ENCODE peak calls at places on chromosome 12, in six cellular contexts. A, Q, E, L, D and N are unnamed samples. For H3K4me1, the result is how much of the 10 kb centered on the place peaks cover.

GRCh38 chr12:26187429-26187828 is 7.9 kb upstream of the SSPN start:
- DNase-seq in A (no peak), Q (no peak), E (no peak), L (no peak), D (peak), N (no peak)

GRCh38 chr12:94534761-94535613 is 75.3 kb upstream of the CEP83 start:
- DNase-seq in A (no peak), Q (no peak), E (no peak), L (no peak), D (no peak), N (no peak)

GRCh38 chr12:88266851-88267360 is 124.8 kb downstream of the TMTC3 start:
- DNase-seq in A (no peak), Q (no peak), E (no peak), L (no peak), D (no peak), N (no peak)

GRCh38 chr12:27610380-27610779 is 85.9 kb upstream of the REP15 start:
- DNase-seq in A (no peak), Q (no peak), E (no peak), L (no peak), D (no peak), N (no peak)

GRCh38 chr12:87967871-87968270 is 61.3 kb downstream of the C12orf50 start:
- DNase-seq in A (no peak), Q (no peak), E (no peak), L (no peak), D (no peak), N (no peak)

GRCh38 chr12:9331218-9331626 is 123.0 kb upstream of the PZP start:
- DNase-seq in A (no peak), Q (peak), E (peak), L (peak), D (peak), N (peak)

GRCh38 chr12:122813310-122813713 is 21.9 kb upstream of the HIP1R start:
- DNase-seq in A (no peak), Q (no peak), E (no peak), L (no peak), D (no peak), N (no peak)

GRCh38 chr12:52945389-52946232 is 3.3 kb upstream of the KRT18 start:
- DNase-seq in A (no peak), Q (peak), E (no peak), L (peak), D (peak), N (peak)

GRCh38 chr12:43795716-43796282 is 10.3 kb downstream of the TWF1 start:
- DNase-seq in A (no peak), Q (no peak), E (no peak), L (no peak), D (no peak), N (no peak)
- H3K27ac ChIP-seq in A (no peak), Q (no peak), E (no peak), L (no peak), D (no peak), N (no peak)

GRCh38 chr12:112015938-112016337 is 2.7 kb downstream of the ERP29 start:
- DNase-seq in A (no peak), Q (no peak), E (no peak), L (no peak), D (no peak), N (no peak)

GRCh38 chr12:112011685-112012084 is 1.3 kb downstream of the TMEM116 start:
- DNase-seq in A (no peak), Q (no peak), E (no peak), L (no peak), D (no peak), N (no peak)

GRCh38 chr12:112010415-112011344 is 2.3 kb downstream of the TMEM116 start:
- DNase-seq in A (no peak), Q (no peak), E (no peak), L (no peak), D (no peak), N (peak)

GRCh38 chr12:112012775-112013600 is at the start of the genes ERP29 and TMEM116:
- DNase-seq in A (peak), Q (peak), E (peak), L (peak), D (peak), N (peak)

DNA sequence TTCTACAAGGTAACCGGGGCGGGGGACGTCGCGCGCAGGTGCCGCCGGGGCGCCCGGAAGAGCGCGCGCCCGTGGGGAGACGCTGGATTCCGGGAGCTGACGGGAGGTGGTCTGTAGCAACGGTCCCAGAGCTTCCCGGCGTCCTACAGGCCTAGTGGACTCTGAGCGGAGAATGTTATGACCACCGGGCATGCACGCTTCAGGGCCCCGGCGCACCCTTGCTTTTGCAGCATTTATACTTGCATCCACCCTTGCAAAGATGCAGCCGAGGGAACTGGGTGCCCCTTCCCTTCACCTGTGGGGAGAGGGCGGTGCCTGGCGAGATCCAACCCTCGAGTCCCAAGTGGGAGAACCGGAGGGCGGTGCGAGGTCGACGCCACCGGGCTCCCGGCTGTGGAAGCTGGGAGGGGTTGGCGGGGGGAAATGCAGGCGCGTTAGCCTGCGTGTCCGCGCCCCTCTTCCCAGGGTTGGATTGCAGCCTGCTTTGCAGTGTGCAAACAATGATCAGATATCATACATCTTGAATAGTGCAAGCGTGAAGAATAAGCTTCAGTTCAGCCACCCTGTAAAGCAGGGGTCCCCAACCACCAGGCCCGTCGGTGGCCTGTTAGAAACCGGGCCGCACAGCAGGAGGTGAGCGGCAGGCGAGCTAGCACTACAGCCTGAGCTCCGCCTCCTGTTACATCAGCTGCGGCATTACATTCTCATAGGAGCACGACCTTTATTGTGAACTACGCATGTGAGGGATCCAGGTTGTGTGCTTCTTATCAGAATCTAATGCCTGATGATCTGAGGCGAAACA is 576 bp downstream of the ERP29 start:
- DNase-seq in A (peak), Q (peak), E (peak), L (peak), D (peak), N (peak)
- TF ChIP-seq POLR2A in A (no peak), Q (peak), E (no peak), L (peak), D (no peak), N (no peak)

GRCh38 chr12:57893460-57894353 is 47.2 kb upstream of the CTDSP2 start:
- DNase-seq in A (peak), Q (peak), E (peak), L (peak), D (peak), N (peak)

GRCh38 chr12:57894577-57895292 is 46.6 kb upstream of the ATP23 start:
- DNase-seq in A (no peak), Q (no peak), E (no peak), L (no peak), D (no peak), N (no peak)

GRCh38 chr12:57896437-57897201 is 44.7 kb upstream of the ATP23 start:
- DNase-seq in A (peak), Q (peak), E (peak), L (peak), D (peak), N (peak)

GRCh38 chr12:57896139-57896436 is 45.3 kb upstream of the ATP23 start:
- DNase-seq in A (no peak), Q (no peak), E (no peak), L (no peak), D (peak), N (no peak)

GRCh38 chr12:57895337-57896138 is 45.8 kb upstream of the ATP23 start:
- DNase-seq in A (no peak), Q (no peak), E (no peak), L (no peak), D (no peak), N (no peak)
- H3K4me1 ChIP-seq in A (half or more), Q (half or more), E (half or more), L (half or more), D (half or more), N (half or more)

GRCh38 chr12:18313316-18313715 is 52.0 kb downstream of the PIK3C2G start:
- DNase-seq in A (no peak), Q (no peak), E (no peak), L (no peak), D (no peak), N (no peak)
- H3K27ac ChIP-seq in A (no peak), Q (no peak), E (no peak), L (no peak), D (no peak), N (no peak)

GRCh38 chr12:110351119-110351518 is 52.4 kb downstream of the ANAPC7 start:
- DNase-seq in A (no peak), Q (no peak), E (no peak), L (no peak), D (no peak), N (no peak)
- TF ChIP-seq POLR2A in A (no peak), Q (no peak), E (no peak), L (no peak), D (no peak), N (no peak)

DNA sequence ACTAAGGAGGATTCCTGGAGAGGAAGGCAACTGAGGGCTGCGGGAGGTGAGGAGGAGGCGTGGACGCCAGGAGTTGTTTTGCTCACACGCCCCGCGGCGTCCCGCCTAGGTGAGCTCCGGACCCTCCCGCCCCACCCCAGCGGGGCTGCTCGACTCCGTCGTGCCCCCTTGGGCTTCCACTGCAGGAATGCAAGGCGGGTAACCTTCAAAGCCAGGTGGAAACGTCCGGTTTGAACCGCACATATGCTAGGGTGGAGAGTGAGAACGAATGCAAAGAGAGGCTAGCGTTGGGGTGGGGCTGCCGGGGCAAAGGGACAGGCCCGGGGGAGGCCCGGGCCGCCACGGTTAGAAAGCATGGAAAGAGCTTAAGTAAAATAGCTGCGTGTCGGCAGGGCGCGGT is 5.4 kb upstream of the DPPA3 start:
- DNase-seq in A (no peak), Q (no peak), E (no peak), L (no peak), D (no peak), N (peak)
- H3K4me1 ChIP-seq in A (under half), Q (under half), E (under half), L (under half), D (under half), N (under half)